ENCODE peak calls at places on chromosomes 5 and 9, in four cellular contexts. J is K562, C is HepG2, E is WTC11. A is an unnamed sample.

GRCh38 chr5:124634820-124635323 is 111.6 kb downstream of the ZNF608 start:
- DNase-seq in J (no peak), C (no peak), E (no peak), A (no peak)

GRCh38 chr5:121671624-121672023 is 180.1 kb upstream of the FTMT start:
- DNase-seq in J (no peak), C (no peak), E (no peak), A (no peak)

GRCh38 chr9:99947395-99947794 is 40.9 kb downstream of the STX17 start:
- DNase-seq in J (peak; percentile 17), C (no peak), E (no peak), A (peak; percentile 21)

GRCh38 chr5:172439785-172440480 is 14.4 kb downstream of the SH3PXD2B start:
- DNase-seq in J (no peak), C (no peak), E (no peak), A (no peak)

GRCh38 chr9:105194234-105194633 is 50.2 kb upstream of the SLC44A1 start:
- DNase-seq in J (no peak), C (no peak), E (no peak), A (no peak)

GRCh38 chr9:90921104-90921503 is 119.5 kb downstream of the SYK start:
- DNase-seq in J (no peak), C (no peak), E (no peak), A (no peak)

GRCh38 chr5:33258553-33258952 is 182.2 kb upstream of the TARS1 start:
- DNase-seq in J (no peak), C (no peak), E (no peak), A (no peak)

GRCh38 chr9:136695955-136696354 is 8.7 kb upstream of the AGPAT2 start:
- DNase-seq in J (no peak), C (no peak), E (no peak), A (no peak)

GRCh38 chr5:1003296-1003937 is 5.2 kb upstream of the NKD2 start:
- DNase-seq in J (no peak), C (no peak), E (peak; percentile 12), A (no peak)

GRCh38 chr5:92328584-92329259 is 945.6 kb upstream of the ARRDC3 start:
- DNase-seq in J (no peak), C (no peak), E (no peak), A (no peak)

GRCh38 chr9:86591472-86591871 is 237.3 kb upstream of the TUT7 start:
- DNase-seq in J (no peak), C (no peak), E (no peak), A (no peak)

GRCh38 chr5:10652151-10652550 is 88.3 kb downstream of the ANKRD33B start:
- DNase-seq in J (peak; percentile 32), C (peak; percentile 12), E (no peak), A (no peak)

GRCh38 chr9:129064499-129064908 is 16.4 kb upstream of the DOLPP1 start:
- DNase-seq in J (no peak), C (peak; percentile 95), E (no peak), A (no peak)

GRCh38 chr9:134770972-134771971 is 109.3 kb upstream of the FCN2 start:
- DNase-seq in J (peak; percentile 23), C (no peak), E (no peak), A (no peak)

GRCh38 chr5:143533978-143534763 is 130.7 kb upstream of the NR3C1 start:
- DNase-seq in J (no peak), C (no peak), E (no peak), A (no peak)

GRCh38 chr9:73962792-73963191 is 534.3 kb upstream of the RORB start:
- DNase-seq in J (peak; percentile 47), C (no peak), E (no peak), A (no peak)

GRCh38 chr5:134255418-134256150 is 29.7 kb upstream of the PPP2CA start:
- DNase-seq in J (no peak), C (no peak), E (no peak), A (no peak)

GRCh38 chr5:72523960-72524582 is 16.9 kb upstream of the ZNF366 start:
- DNase-seq in J (peak; percentile 75), C (peak; percentile 25), E (no peak), A (peak; percentile 12)

GRCh38 chr5:23648656-23649055 is 141.2 kb downstream of the PRDM9 start:
- DNase-seq in J (no peak), C (no peak), E (no peak), A (no peak)

GRCh38 chr9:79471577-79472543 is 99.9 kb upstream of the TLE4 start:
- DNase-seq in J (no peak), C (no peak), E (peak; percentile 13), A (peak; percentile 68)

GRCh38 chr5:126562823-126563222 is 32.2 kb downstream of the ALDH7A1 start:
- DNase-seq in J (no peak), C (no peak), E (no peak), A (no peak)

GRCh38 chr5:126561908-126562307 is 33.1 kb downstream of the ALDH7A1 start:
- DNase-seq in J (no peak), C (no peak), E (no peak), A (no peak)
- TF ChIP-seq SP1 in J (no peak), C (no peak), E (no peak), A (no peak)

DNA sequence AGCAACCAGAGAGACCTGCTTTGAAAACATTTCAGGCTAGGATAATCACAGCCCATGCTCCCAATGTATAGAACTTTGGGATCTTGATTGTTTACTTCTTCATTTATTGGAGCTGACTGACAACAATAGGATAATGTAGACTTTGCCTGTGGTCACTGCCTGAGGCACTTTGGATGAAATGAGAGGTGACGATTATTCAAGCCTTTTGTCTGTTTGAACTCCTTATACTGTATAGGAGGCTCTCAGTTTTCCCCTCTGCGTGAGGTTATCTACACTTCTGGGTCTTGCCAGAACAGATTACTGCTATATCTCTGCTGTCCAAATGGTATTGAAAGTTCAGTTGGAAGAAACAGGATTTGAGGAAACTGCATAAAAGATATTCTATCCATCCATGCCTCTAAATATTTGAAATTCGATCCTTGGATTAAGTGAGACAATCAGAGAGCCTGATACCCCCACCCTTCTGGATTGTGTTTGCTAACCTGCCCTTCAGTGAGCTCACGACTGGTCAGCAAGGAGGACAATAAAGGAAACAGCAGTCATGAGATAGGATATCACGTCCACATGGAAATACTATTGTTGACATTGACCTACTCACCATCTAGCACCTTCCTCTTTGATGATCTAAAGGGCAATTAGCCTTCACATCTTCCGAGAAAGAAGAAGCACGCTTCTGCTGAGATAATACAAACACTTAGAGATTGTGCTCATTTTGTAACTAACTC is 98.1 kb downstream of the DOCK8 start:
- DNase-seq in J (peak; percentile 42), C (no peak), E (no peak), A (no peak)
- TF ChIP-seq ELF4 in J (no peak), C (no peak), E (no peak), A (no peak)

GRCh38 chr5:154648229-154648628 is 106.9 kb upstream of the LARP1 start:
- DNase-seq in J (no peak), C (no peak), E (no peak), A (no peak)

GRCh38 chr5:154644745-154645411 is 110.3 kb upstream of the LARP1 start:
- DNase-seq in J (no peak), C (peak; percentile 76), E (no peak), A (no peak)

GRCh38 chr5:154648706-154649105 is 106.5 kb upstream of the LARP1 start:
- DNase-seq in J (peak; percentile 83), C (no peak), E (no peak), A (no peak)

GRCh38 chr5:154647760-154648143 is 107.4 kb upstream of the LARP1 start:
- DNase-seq in J (no peak), C (no peak), E (no peak), A (no peak)

GRCh38 chr5:154646841-154647759 is 108.1 kb upstream of the LARP1 start:
- DNase-seq in J (peak; percentile 86), C (peak; percentile 83), E (peak; percentile 45), A (no peak)
- TF ChIP-seq SP1 in J (peak; percentile 23), C (no peak), E (no peak), A (no peak)

GRCh38 chr9:112586600-112587155 is 100.1 kb downstream of the KIAA1958 start:
- DNase-seq in J (no peak), C (no peak), E (no peak), A (no peak)
- TF ChIP-seq ELF4 in J (no peak), C (no peak), E (no peak), A (no peak)

DNA sequence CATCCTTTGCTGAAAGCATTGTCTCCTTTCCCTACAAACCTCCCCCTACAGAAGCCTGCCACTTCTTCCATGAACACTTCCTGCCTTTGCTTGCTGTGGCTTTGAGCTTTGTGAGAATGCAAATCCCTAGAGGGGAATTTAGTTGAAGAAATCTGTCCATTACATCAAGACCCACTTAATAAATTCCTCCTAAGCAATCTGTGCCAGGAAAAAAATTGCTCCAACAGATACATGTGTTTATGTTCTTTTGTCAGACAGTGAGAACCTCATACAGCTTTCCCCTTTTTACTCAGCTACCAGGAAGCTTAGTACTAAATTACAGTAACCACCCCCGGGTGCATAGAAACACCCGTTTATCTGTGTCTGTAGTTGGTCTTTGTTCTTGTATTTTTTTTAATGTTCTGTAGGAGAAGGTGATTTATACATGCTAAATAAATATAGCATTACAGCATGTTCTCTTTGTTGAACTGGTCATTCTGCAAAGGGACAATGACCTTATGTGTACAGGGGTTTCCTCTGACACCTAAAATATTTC is 43.9 kb downstream of the SH3TC2 start:
- DNase-seq in J (no peak), C (no peak), E (no peak), A (no peak)
- TF ChIP-seq SP1 in J (no peak), C (no peak), E (no peak), A (no peak)

DNA sequence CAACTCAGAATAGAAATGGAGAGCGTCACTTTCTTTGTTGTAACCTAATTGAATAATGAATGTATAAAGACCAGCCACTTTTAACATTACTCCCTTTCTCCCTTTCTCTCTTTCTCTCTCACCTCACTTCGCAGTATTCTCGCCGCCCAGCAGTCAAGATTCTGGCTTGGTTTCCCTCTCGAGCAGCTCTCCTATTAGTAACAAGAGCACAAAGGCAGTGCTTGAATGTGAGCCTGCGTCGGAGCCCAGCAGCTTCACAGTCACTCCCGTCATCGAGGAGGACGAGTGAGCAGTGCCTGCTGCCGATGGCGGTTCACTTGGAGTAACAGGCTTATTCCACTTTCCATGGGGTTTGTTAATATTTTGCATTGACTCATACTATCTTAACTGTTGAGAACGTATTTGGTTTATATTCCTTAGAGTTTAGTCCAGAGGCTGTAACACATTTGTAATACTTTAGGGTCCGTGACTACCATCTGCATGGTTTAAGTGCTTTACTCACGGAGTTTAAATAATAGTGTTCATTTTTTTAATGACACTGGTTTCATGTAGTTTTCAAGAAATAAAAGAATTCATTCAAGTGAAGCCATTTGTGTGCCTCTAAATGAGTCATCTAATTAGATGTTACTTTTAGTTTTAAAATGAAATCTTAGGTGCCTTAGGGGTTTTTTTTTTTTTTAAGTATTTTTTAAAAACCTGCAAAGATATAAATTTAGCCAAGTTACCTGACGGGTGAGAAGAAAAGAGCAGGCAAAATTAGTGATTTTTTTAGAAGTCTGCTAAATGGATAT is 8.4 kb upstream of the DMRT3 start:
- DNase-seq in J (no peak), C (no peak), E (peak; percentile 63), A (peak; percentile 35)
- TF ChIP-seq ELF4 in J (no peak), C (no peak), E (no peak), A (no peak)

A was measured in HEK293T.